ENCODE peak calls at places on chromosome 5, in five cellular contexts. M is A549, N is activated gamma-delta T cell treated with Interleukin-2 at 50 U/mL for 16 hours, F is GM23338, L is hippocampal formation. U is an unnamed sample.

GRCh38 chr5:180201051-180201987 is 7.7 kb downstream of the RASGEF1C start:
- DNase-seq in M (peak), N (no peak), F (peak), L (peak), U (no peak)

GRCh38 chr5:113673041-113673440 is 159.5 kb downstream of the YTHDC2 start:
- DNase-seq in M (no peak), N (no peak), F (no peak), L (no peak), U (no peak)

GRCh38 chr5:139848508-139849100 is 53.0 kb downstream of the PSD2 start:
- DNase-seq in M (no peak), N (peak), F (peak), L (no peak), U (no peak)

GRCh38 chr5:89083791-89084190 is 200.8 kb upstream of the MEF2C start:
- DNase-seq in M (no peak), N (no peak), F (no peak), L (no peak), U (no peak)

GRCh38 chr5:79844571-79844970 is 146.5 kb downstream of the MTX3 start:
- DNase-seq in M (no peak), N (no peak), F (no peak), L (no peak), U (no peak)

GRCh38 chr5:129670944-129671343 is 77.0 kb upstream of the MINAR2 start:
- DNase-seq in M (no peak), N (no peak), F (no peak), L (no peak), U (no peak)

GRCh38 chr5:561408-561807 is 37.2 kb upstream of the SLC9A3 start:
- DNase-seq in M (no peak), N (no peak), F (no peak), L (no peak), U (no peak)

GRCh38 chr5:143499480-143500114 is 96.1 kb upstream of the NR3C1 start:
- DNase-seq in M (no peak), N (no peak), F (peak), L (no peak), U (no peak)

GRCh38 chr5:169094586-169095409 is 206.1 kb downstream of the SLIT3 start:
- DNase-seq in M (no peak), N (no peak), F (no peak), L (no peak), U (no peak)

GRCh38 chr5:139104577-139105271 is 93.4 kb downstream of the SIL1 start:
- DNase-seq in M (no peak), N (no peak), F (no peak), L (peak), U (peak)

GRCh38 chr5:143682221-143682620 is 129.7 kb upstream of the HMHB1 start:
- DNase-seq in M (no peak), N (no peak), F (no peak), L (no peak), U (no peak)

GRCh38 chr5:177553671-177554429 is 513 bp downstream of the FAM193B start:
- DNase-seq in M (peak), N (peak), F (peak), L (no peak), U (no peak)

GRCh38 chr5:125700380-125700856 is 722.8 kb upstream of the GRAMD2B start:
- DNase-seq in M (no peak), N (no peak), F (no peak), L (no peak), U (no peak)

GRCh38 chr5:15450949-15451348 is 49.0 kb upstream of the FBXL7 start:
- DNase-seq in M (no peak), N (no peak), F (no peak), L (no peak), U (no peak)

GRCh38 chr5:92605591-92605990 is 975.4 kb downstream of the NR2F1-AS1 start:
- DNase-seq in M (no peak), N (no peak), F (no peak), L (no peak), U (no peak)

GRCh38 chr5:178739452-178740180 is 9.2 kb upstream of the ZNF354A start:
- DNase-seq in M (no peak), N (no peak), F (no peak), L (no peak), U (no peak)

GRCh38 chr5:177212242-177212641 is 78.7 kb downstream of the NSD1 start:
- DNase-seq in M (no peak), N (no peak), F (no peak), L (no peak), U (no peak)

GRCh38 chr5:122447072-122447471 is 135.0 kb downstream of the SNCAIP start:
- DNase-seq in M (no peak), N (no peak), F (no peak), L (no peak), U (no peak)

GRCh38 chr5:78162253-78162862 is 132.1 kb downstream of the AP3B1 start:
- DNase-seq in M (peak), N (no peak), F (peak), L (peak), U (no peak)

GRCh38 chr5:25850581-25850980 is 1187.8 kb downstream of the CDH9 start:
- DNase-seq in M (no peak), N (no peak), F (peak), L (no peak), U (no peak)

GRCh38 chr5:97929383-97929782 is 746.3 kb upstream of the RIOK2 start:
- DNase-seq in M (no peak), N (no peak), F (no peak), L (no peak), U (no peak)

GRCh38 chr5:98205691-98206461 is 567.6 kb upstream of the RGMB start:
- DNase-seq in M (no peak), N (no peak), F (no peak), L (no peak), U (no peak)

GRCh38 chr5:142816577-142816976 is 46.4 kb downstream of the ARHGAP26 start:
- DNase-seq in M (no peak), N (no peak), F (no peak), L (no peak), U (peak)

GRCh38 chr5:148465381-148466290 is 81.9 kb downstream of the FBXO38 start:
- DNase-seq in M (no peak), N (no peak), F (no peak), L (no peak), U (no peak)

GRCh38 chr5:181109489-181110013 is 21.4 kb downstream of the OR2V1 start:
- DNase-seq in M (no peak), N (no peak), F (peak), L (no peak), U (no peak)

GRCh38 chr5:151775025-151775606 is 3.4 kb downstream of the G3BP1 start:
- DNase-seq in M (no peak), N (no peak), F (no peak), L (no peak), U (no peak)

GRCh38 chr5:133421394-133421793 is 190.9 kb downstream of the FSTL4 start:
- DNase-seq in M (peak), N (no peak), F (peak), L (no peak), U (no peak)

GRCh38 chr5:38755171-38755570 is 90.6 kb upstream of the OSMR start:
- DNase-seq in M (no peak), N (no peak), F (no peak), L (no peak), U (no peak)

GRCh38 chr5:92513067-92513466 is 1068.0 kb downstream of the NR2F1-AS1 start:
- DNase-seq in M (no peak), N (no peak), F (no peak), L (no peak), U (no peak)

GRCh38 chr5:179795049-179795862 is 1.5 kb downstream of the LTC4S start:
- DNase-seq in M (no peak), N (no peak), F (peak), L (no peak), U (no peak)

GRCh38 chr5:162209005-162209605 is 141.5 kb downstream of the GABRG2 start:
- DNase-seq in M (no peak), N (no peak), F (peak), L (peak), U (no peak)

GRCh38 chr5:172459396-172460165 is 5.3 kb upstream of the SH3PXD2B start:
- DNase-seq in M (no peak), N (no peak), F (no peak), L (no peak), U (no peak)

GRCh38 chr5:38866362-38867070 is 20.7 kb downstream of the OSMR start:
- DNase-seq in M (no peak), N (no peak), F (no peak), L (no peak), U (no peak)

U was measured in anterior cingulate cortex.